ENCODE peak calls at places on chromosomes 11 and 22, in four cellular contexts. One of them, this sample, is unnamed.

GRCh38 chr11:58243954-58244353 is 15.2 kb upstream of the OR10Q1 start:
- DNase-seq in IMR-90: no peak
- DNase-seq in SK-N-SH: no peak
- DNase-seq in fibroblast of lung: no peak
- DNase-seq in this sample: no peak

GRCh38 chr22:36194971-36195370 is 6.6 kb downstream of the APOL4 start:
- DNase-seq in IMR-90: peak
- DNase-seq in fibroblast of lung: peak
- DNase-seq in SK-N-SH: peak
- DNase-seq in this sample: peak

GRCh38 chr11:12696911-12697581 is 22.8 kb downstream of the TEAD1 start:
- DNase-seq in fibroblast of lung: no peak
- DNase-seq in IMR-90: no peak
- DNase-seq in SK-N-SH: no peak
- DNase-seq in this sample: no peak

GRCh38 chr11:59283825-59284772 is 71.4 kb upstream of the MPEG1 start:
- DNase-seq in SK-N-SH: no peak
- DNase-seq in IMR-90: peak
- DNase-seq in fibroblast of lung: peak
- DNase-seq in this sample: peak

GRCh38 chr22:28759861-28760560 is 12.5 kb upstream of the CCDC117 start:
- DNase-seq in fibroblast of lung: no peak
- DNase-seq in IMR-90: peak
- DNase-seq in SK-N-SH: no peak
- DNase-seq in this sample: no peak

GRCh38 chr22:17475318-17476212 is 87.7 kb upstream of the SLC25A18 start:
- DNase-seq in IMR-90: no peak
- DNase-seq in fibroblast of lung: no peak
- DNase-seq in SK-N-SH: no peak
- DNase-seq in this sample: no peak

GRCh38 chr22:44930016-44930710 is 79.6 kb downstream of the PHF21B start:
- DNase-seq in SK-N-SH: peak
- DNase-seq in fibroblast of lung: no peak
- DNase-seq in IMR-90: no peak
- DNase-seq in this sample: no peak

GRCh38 chr22:37898441-37899181 is 7.5 kb upstream of the MICALL1 start:
- DNase-seq in fibroblast of lung: no peak
- DNase-seq in SK-N-SH: no peak
- DNase-seq in IMR-90: no peak
- DNase-seq in this sample: no peak

GRCh38 chr11:699753-700152 is 4.1 kb downstream of the TMEM80 start:
- DNase-seq in SK-N-SH: no peak
- DNase-seq in IMR-90: no peak
- DNase-seq in fibroblast of lung: no peak
- DNase-seq in this sample: no peak

DNA sequence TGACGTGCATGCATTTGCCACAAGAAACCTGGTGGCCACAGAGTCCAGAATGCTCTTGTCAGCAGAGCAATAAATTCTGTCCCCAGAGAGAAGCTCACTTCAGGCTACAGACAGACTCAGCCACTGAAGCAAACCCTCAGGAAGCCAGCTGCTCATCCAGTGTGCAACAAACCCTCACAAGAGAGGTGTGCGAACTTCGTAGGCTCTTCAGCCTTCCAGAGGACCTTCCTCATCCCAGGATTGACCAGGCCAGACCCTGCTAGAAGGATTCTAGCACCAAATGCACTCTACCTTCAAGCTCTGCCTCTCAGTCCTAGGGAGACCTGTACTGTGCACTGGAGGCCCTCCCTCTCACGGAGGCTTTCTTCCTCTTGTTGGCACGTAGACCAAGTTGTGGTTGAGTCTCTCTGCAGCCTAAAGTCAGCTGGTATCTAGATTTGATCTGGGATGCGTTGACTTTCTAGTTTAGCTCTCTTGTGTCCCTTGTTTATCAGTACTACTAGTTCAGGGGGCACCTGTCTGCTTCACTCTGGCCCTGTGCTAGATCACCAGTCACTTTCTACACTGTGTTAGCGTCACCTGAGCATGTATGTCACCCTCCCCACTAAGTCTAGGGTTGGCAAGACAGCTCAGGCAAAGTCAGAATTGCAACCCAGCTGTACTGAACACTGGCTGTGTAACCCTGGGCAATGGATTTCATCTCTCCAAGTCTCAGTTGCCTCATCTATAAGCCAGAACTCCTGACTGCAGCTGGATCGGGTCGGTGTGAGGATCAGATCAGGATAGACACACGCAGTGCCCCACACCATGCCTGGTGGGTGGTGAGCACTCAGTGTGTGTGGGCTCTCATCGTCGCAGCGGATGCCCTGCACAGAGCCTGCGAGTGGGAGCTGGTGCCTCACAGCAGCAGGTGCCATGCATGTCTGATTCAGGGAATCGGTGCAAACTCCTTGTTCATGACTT is 22.1 kb upstream of the TMPRSS13 start:
- DNase-seq in IMR-90: no peak
- DNase-seq in fibroblast of lung: no peak
- DNase-seq in SK-N-SH: no peak
- DNase-seq in this sample: no peak
- H3K9ac ChIP-seq in IMR-90: no peak
- H3K9ac ChIP-seq in fibroblast of lung: no peak
- H3K9ac ChIP-seq in SK-N-SH: no peak
- H3K9ac ChIP-seq in this sample: no peak

GRCh38 chr22:48578138-48579034 is 1249.3 kb downstream of the BRD1 start:
- DNase-seq in IMR-90: no peak
- DNase-seq in SK-N-SH: no peak
- DNase-seq in fibroblast of lung: no peak
- DNase-seq in this sample: no peak
- TF ChIP-seq CTCF in IMR-90: no peak
- TF ChIP-seq CTCF in SK-N-SH: no peak
- TF ChIP-seq CTCF in fibroblast of lung: no peak
- TF ChIP-seq CTCF in this sample: no peak

GRCh38 chr22:47105085-47105484 is 342.6 kb downstream of the TBC1D22A start:
- DNase-seq in fibroblast of lung: no peak
- DNase-seq in SK-N-SH: no peak
- DNase-seq in IMR-90: no peak
- DNase-seq in this sample: no peak

GRCh38 chr22:47107431-47107830 is 345.0 kb downstream of the TBC1D22A start:
- DNase-seq in SK-N-SH: no peak
- DNase-seq in IMR-90: peak
- DNase-seq in fibroblast of lung: peak
- DNase-seq in this sample: no peak

GRCh38 chr22:47102648-47103047 is 340.2 kb downstream of the TBC1D22A start:
- DNase-seq in SK-N-SH: no peak
- DNase-seq in IMR-90: peak
- DNase-seq in fibroblast of lung: no peak
- DNase-seq in this sample: no peak

GRCh38 chr22:47110817-47111443 is 348.5 kb downstream of the TBC1D22A start:
- DNase-seq in SK-N-SH: no peak
- DNase-seq in fibroblast of lung: peak
- DNase-seq in IMR-90: peak
- DNase-seq in this sample: no peak

GRCh38 chr22:47106806-47107205 is 344.4 kb downstream of the TBC1D22A start:
- DNase-seq in fibroblast of lung: no peak
- DNase-seq in IMR-90: no peak
- DNase-seq in SK-N-SH: no peak
- DNase-seq in this sample: no peak
- H3K9ac ChIP-seq in fibroblast of lung: no peak
- H3K9ac ChIP-seq in IMR-90: no peak
- H3K9ac ChIP-seq in SK-N-SH: no peak
- H3K9ac ChIP-seq in this sample: no peak

DNA sequence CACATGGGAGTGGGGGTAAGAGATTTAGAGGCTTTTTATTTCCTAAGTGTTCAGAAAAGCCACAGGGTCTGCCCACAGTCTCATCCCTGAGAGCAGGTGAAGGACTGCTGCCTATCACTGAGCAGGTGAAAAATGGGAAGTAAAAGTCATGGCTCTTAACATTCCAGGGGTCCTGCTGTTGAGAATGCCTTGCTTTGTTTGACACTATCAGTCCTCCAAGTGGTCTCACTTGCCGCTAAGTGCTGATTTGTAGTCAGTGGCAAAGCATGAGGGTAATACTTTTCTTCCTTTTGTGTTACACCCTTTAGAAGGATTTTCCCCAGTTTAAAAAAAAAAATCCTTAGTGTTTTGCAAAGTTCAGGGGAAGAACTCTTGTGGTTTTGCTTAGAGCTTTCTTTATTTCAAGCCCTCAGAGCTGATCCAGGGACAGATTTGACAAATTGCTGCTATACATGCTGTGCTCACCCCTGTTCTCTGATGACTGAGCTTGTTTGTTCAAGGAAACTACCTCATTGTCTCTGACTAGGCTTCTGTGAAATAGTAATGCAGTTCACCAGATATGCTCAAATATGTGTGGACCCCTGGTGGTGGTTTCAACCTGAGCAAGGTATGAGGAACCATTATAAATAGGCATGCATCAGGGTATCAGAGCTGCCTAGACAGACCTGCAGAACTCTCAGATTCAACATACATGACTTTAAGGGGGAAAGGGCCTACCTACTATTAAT is 141.0 kb downstream of the ARHGAP42 start:
- DNase-seq in SK-N-SH: no peak
- DNase-seq in IMR-90: peak
- DNase-seq in fibroblast of lung: peak
- DNase-seq in this sample: no peak
- TF ChIP-seq CTCF in SK-N-SH: peak
- TF ChIP-seq CTCF in IMR-90: peak
- TF ChIP-seq CTCF in fibroblast of lung: peak
- TF ChIP-seq CTCF in this sample: no peak

This sample was measured in colonic mucosa.